ENCODE peak calls at places on chromosomes 7 and 10, in five cellular contexts. One of them, this sample, is unnamed.

GRCh38 chr7:98826400-98826799 is 43.4 kb downstream of the TMEM130 start:
- DNase-seq in heart left ventricle: no peak
- DNase-seq in sigmoid colon: no peak
- DNase-seq in tibial nerve: no peak
- DNase-seq in prostate gland: no peak
- DNase-seq in this sample: no peak

GRCh38 chr10:131318791-131319190 is 7.3 kb upstream of the TCERG1L start:
- DNase-seq in heart left ventricle: no peak
- DNase-seq in tibial nerve: no peak
- DNase-seq in sigmoid colon: no peak
- DNase-seq in prostate gland: no peak
- DNase-seq in this sample: no peak

GRCh38 chr7:29161226-29161625 is 14.9 kb upstream of the CPVL start:
- DNase-seq in heart left ventricle: no peak
- DNase-seq in sigmoid colon: no peak
- DNase-seq in prostate gland: no peak
- DNase-seq in tibial nerve: no peak
- DNase-seq in this sample: peak

GRCh38 chr10:75062191-75062849 is 49.1 kb upstream of the SAMD8 start:
- DNase-seq in heart left ventricle: no peak
- DNase-seq in prostate gland: no peak
- DNase-seq in tibial nerve: peak
- DNase-seq in sigmoid colon: no peak
- DNase-seq in this sample: no peak

GRCh38 chr7:24786941-24787340 is 29.7 kb upstream of the GSDME start:
- DNase-seq in prostate gland: no peak
- DNase-seq in sigmoid colon: no peak
- DNase-seq in tibial nerve: no peak
- DNase-seq in heart left ventricle: no peak
- DNase-seq in this sample: peak

GRCh38 chr10:75926763-75927162 is 495.3 kb downstream of the LRMDA start:
- DNase-seq in sigmoid colon: peak
- DNase-seq in heart left ventricle: no peak
- DNase-seq in tibial nerve: no peak
- DNase-seq in prostate gland: no peak
- DNase-seq in this sample: peak

GRCh38 chr7:65307651-65308299 is 65.9 kb upstream of the ZNF92 start:
- DNase-seq in tibial nerve: peak
- DNase-seq in prostate gland: peak
- DNase-seq in sigmoid colon: no peak
- DNase-seq in heart left ventricle: peak
- DNase-seq in this sample: peak

GRCh38 chr10:74575191-74575720 is 251.1 kb upstream of the KAT6B start:
- DNase-seq in heart left ventricle: no peak
- DNase-seq in tibial nerve: no peak
- DNase-seq in prostate gland: no peak
- DNase-seq in sigmoid colon: no peak
- DNase-seq in this sample: no peak

GRCh38 chr7:91892099-91892788 is 11.7 kb upstream of the MTERF1 start:
- DNase-seq in heart left ventricle: no peak
- DNase-seq in sigmoid colon: no peak
- DNase-seq in prostate gland: no peak
- DNase-seq in tibial nerve: no peak
- DNase-seq in this sample: no peak

GRCh38 chr10:76397957-76398665 is 966.7 kb downstream of the LRMDA start:
- DNase-seq in tibial nerve: no peak
- DNase-seq in prostate gland: peak
- DNase-seq in heart left ventricle: no peak
- DNase-seq in sigmoid colon: peak
- DNase-seq in this sample: no peak

GRCh38 chr10:73413108-73413527 is 740 bp downstream of the ANXA7 start:
- DNase-seq in heart left ventricle: no peak
- DNase-seq in sigmoid colon: peak
- DNase-seq in tibial nerve: peak
- DNase-seq in prostate gland: peak
- DNase-seq in this sample: peak

GRCh38 chr10:105068497-105068896 is 427.4 kb downstream of the SORCS3 start:
- DNase-seq in sigmoid colon: no peak
- DNase-seq in tibial nerve: no peak
- DNase-seq in prostate gland: no peak
- DNase-seq in heart left ventricle: no peak
- DNase-seq in this sample: no peak

GRCh38 chr10:86655596-86655995 is 1.2 kb downstream of the OPN4 start:
- DNase-seq in tibial nerve: no peak
- DNase-seq in prostate gland: no peak
- DNase-seq in sigmoid colon: peak
- DNase-seq in heart left ventricle: peak
- DNase-seq in this sample: no peak

GRCh38 chr7:7675686-7676085 is 35.1 kb downstream of the UMAD1 start:
- DNase-seq in heart left ventricle: no peak
- DNase-seq in prostate gland: no peak
- DNase-seq in sigmoid colon: no peak
- DNase-seq in tibial nerve: no peak
- DNase-seq in this sample: no peak

GRCh38 chr7:98990356-98990755 is 112.0 kb downstream of the TRRAP start:
- DNase-seq in heart left ventricle: no peak
- DNase-seq in sigmoid colon: peak
- DNase-seq in tibial nerve: no peak
- DNase-seq in prostate gland: no peak
- DNase-seq in this sample: no peak

GRCh38 chr7:107874605-107875446 is 16.2 kb upstream of the DLD start:
- DNase-seq in tibial nerve: peak
- DNase-seq in heart left ventricle: no peak
- DNase-seq in sigmoid colon: peak
- DNase-seq in prostate gland: peak
- DNase-seq in this sample: peak

GRCh38 chr7:94190599-94191061 is 186.5 kb upstream of the BET1 start:
- DNase-seq in prostate gland: no peak
- DNase-seq in sigmoid colon: no peak
- DNase-seq in tibial nerve: no peak
- DNase-seq in heart left ventricle: no peak
- DNase-seq in this sample: no peak

GRCh38 chr10:102505462-102506115 is 1.8 kb downstream of the SUFU start:
- DNase-seq in tibial nerve: no peak
- DNase-seq in sigmoid colon: peak
- DNase-seq in heart left ventricle: no peak
- DNase-seq in prostate gland: no peak
- DNase-seq in this sample: no peak

GRCh38 chr7:142670504-142670903 is 78.8 kb upstream of the PRSS1 start:
- DNase-seq in prostate gland: no peak
- DNase-seq in tibial nerve: no peak
- DNase-seq in sigmoid colon: no peak
- DNase-seq in heart left ventricle: no peak
- DNase-seq in this sample: no peak

GRCh38 chr10:76210241-76210640 is 778.8 kb downstream of the LRMDA start:
- DNase-seq in sigmoid colon: no peak
- DNase-seq in heart left ventricle: no peak
- DNase-seq in prostate gland: no peak
- DNase-seq in tibial nerve: no peak
- DNase-seq in this sample: no peak

GRCh38 chr10:79306644-79307220 is 40.5 kb upstream of the PPIF start:
- DNase-seq in heart left ventricle: no peak
- DNase-seq in sigmoid colon: no peak
- DNase-seq in prostate gland: no peak
- DNase-seq in tibial nerve: no peak
- DNase-seq in this sample: no peak

GRCh38 chr7:126483972-126484371 is 768.8 kb downstream of the GRM8 start:
- DNase-seq in sigmoid colon: no peak
- DNase-seq in prostate gland: no peak
- DNase-seq in tibial nerve: no peak
- DNase-seq in heart left ventricle: no peak
- DNase-seq in this sample: no peak

GRCh38 chr7:138478499-138478908 is 18.4 kb downstream of the TRIM24 start:
- DNase-seq in sigmoid colon: no peak
- DNase-seq in tibial nerve: no peak
- DNase-seq in heart left ventricle: no peak
- DNase-seq in prostate gland: no peak
- DNase-seq in this sample: no peak

GRCh38 chr7:115357213-115357999 is 435.5 kb downstream of the MDFIC start:
- DNase-seq in sigmoid colon: no peak
- DNase-seq in prostate gland: no peak
- DNase-seq in tibial nerve: no peak
- DNase-seq in heart left ventricle: no peak
- DNase-seq in this sample: no peak

GRCh38 chr7:538764-539685 is 19.4 kb upstream of the PDGFA start:
- DNase-seq in prostate gland: no peak
- DNase-seq in sigmoid colon: no peak
- DNase-seq in tibial nerve: no peak
- DNase-seq in heart left ventricle: no peak
- DNase-seq in this sample: no peak

DNA sequence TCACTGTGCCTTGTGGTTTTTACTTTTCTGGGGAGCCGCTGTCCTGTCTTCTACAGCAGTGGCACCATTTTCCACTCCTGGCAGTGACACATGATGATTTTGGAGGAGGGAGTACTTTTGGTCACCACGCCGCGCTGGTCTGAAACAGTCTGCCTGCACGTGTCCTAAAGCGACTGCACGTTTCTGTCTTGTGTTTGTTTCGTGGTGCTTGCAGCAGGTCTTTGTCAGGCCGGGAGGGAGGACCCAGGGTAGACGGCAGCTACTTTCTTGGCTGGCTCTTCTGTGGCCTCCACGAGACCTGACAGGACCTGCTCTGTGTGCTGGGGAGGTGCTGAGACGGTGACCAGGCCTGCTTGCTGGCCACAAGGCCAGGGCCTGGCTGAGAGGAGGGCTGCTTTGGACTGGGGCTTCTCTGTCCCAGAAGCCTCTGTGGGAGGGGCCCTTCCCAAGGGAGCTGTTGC is 82.0 kb downstream of the GLRX3 start:
- DNase-seq in heart left ventricle: no peak
- DNase-seq in tibial nerve: no peak
- DNase-seq in prostate gland: no peak
- DNase-seq in sigmoid colon: peak
- DNase-seq in this sample: no peak
- TF ChIP-seq POLR2A in heart left ventricle: no peak
- TF ChIP-seq POLR2A in tibial nerve: no peak
- TF ChIP-seq POLR2A in prostate gland: no peak
- TF ChIP-seq POLR2A in sigmoid colon: no peak
- TF ChIP-seq POLR2A in this sample: no peak

GRCh38 chr7:81621893-81622292 is 148.0 kb downstream of the HGF start:
- DNase-seq in sigmoid colon: no peak
- DNase-seq in prostate gland: no peak
- DNase-seq in heart left ventricle: no peak
- DNase-seq in tibial nerve: no peak
- DNase-seq in this sample: no peak
- TF ChIP-seq POLR2A in sigmoid colon: no peak
- TF ChIP-seq POLR2A in prostate gland: no peak
- TF ChIP-seq POLR2A in heart left ventricle: no peak
- TF ChIP-seq POLR2A in tibial nerve: no peak
- TF ChIP-seq POLR2A in this sample: no peak

GRCh38 chr7:93117852-93118530 is at the start of gene SAMD9:
- DNase-seq in sigmoid colon: peak
- DNase-seq in prostate gland: peak
- DNase-seq in heart left ventricle: peak
- DNase-seq in tibial nerve: peak
- DNase-seq in this sample: peak
- TF ChIP-seq POLR2A in sigmoid colon: no peak
- TF ChIP-seq POLR2A in prostate gland: no peak
- TF ChIP-seq POLR2A in heart left ventricle: no peak
- TF ChIP-seq POLR2A in tibial nerve: peak
- TF ChIP-seq POLR2A in this sample: peak

DNA sequence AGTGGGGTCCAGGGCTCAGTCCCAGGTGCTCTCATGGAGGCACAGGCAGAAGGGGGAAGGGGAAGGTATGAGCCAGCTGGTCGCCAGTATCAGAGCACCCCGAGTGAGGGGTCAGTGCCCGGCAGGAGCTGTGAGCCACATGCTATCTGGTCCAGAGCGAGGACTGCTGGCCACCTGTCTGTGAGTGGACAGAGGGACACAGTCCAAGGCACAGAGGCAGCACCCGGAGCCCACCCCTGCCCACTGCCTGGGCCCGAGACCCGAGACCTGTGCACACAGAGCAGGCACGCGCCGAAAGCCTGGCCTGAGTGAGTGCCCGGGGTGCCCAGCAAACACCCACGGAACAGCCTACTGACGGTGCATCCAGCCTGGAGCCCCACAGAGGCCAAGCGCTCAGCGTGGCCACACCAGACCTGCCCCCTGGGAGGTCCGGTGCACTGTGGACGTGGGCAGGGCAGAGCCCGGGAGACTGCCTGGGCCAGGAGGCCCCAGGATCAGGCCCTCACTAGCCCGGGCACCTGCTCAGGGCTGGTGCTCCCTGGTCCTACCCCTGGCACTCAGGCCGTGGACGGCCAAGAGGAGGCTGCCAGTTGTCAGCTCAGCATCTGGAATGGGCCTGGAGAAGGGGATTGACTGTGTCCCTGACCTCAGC is 29.4 kb downstream of the ADGRA1 start:
- DNase-seq in prostate gland: no peak
- DNase-seq in heart left ventricle: no peak
- DNase-seq in tibial nerve: no peak
- DNase-seq in sigmoid colon: no peak
- DNase-seq in this sample: no peak
- TF ChIP-seq POLR2A in prostate gland: no peak
- TF ChIP-seq POLR2A in heart left ventricle: no peak
- TF ChIP-seq POLR2A in tibial nerve: no peak
- TF ChIP-seq POLR2A in sigmoid colon: no peak
- TF ChIP-seq POLR2A in this sample: no peak

GRCh38 chr10:70381491-70382421 is 669 bp downstream of the LRRC20 start:
- DNase-seq in tibial nerve: no peak
- DNase-seq in prostate gland: no peak
- DNase-seq in sigmoid colon: peak
- DNase-seq in heart left ventricle: peak
- DNase-seq in this sample: peak
- TF ChIP-seq POLR2A in tibial nerve: no peak
- TF ChIP-seq POLR2A in prostate gland: no peak
- TF ChIP-seq POLR2A in sigmoid colon: no peak
- TF ChIP-seq POLR2A in heart left ventricle: no peak
- TF ChIP-seq POLR2A in this sample: no peak